ENCODE peak calls at places on chromosomes 4 and X, in five cellular contexts. One of them, this sample, is unnamed.

GRCh38 chr4:122531514-122531913 is 75.0 kb upstream of the IL2 start:
- DNase-seq in mesendoderm: no peak
- DNase-seq in mesenchymal stem cell: no peak
- DNase-seq in IMR-90: no peak
- DNase-seq in H9: no peak
- DNase-seq in this sample: no peak

GRCh38 chr4:52864816-52865215 is 2.7 kb downstream of the RASL11B start:
- DNase-seq in mesendoderm: no peak
- DNase-seq in IMR-90: peak
- DNase-seq in H9: no peak
- DNase-seq in mesenchymal stem cell: no peak
- DNase-seq in this sample: no peak

GRCh38 chr4:102627831-102628523 is 126.8 kb downstream of the NFKB1 start:
- DNase-seq in IMR-90: peak
- DNase-seq in mesendoderm: no peak
- DNase-seq in H9: no peak
- DNase-seq in mesenchymal stem cell: peak
- DNase-seq in this sample: no peak

GRCh38 chr4:89307446-89308160 is at the start of gene GPRIN3:
- DNase-seq in mesenchymal stem cell: peak
- DNase-seq in mesendoderm: peak
- DNase-seq in H9: peak
- DNase-seq in IMR-90: no peak
- DNase-seq in this sample: peak

GRCh38 chrX:11336201-11336600 is 43.0 kb downstream of the AMELX start:
- DNase-seq in IMR-90: no peak
- DNase-seq in mesendoderm: no peak
- DNase-seq in H9: no peak
- DNase-seq in mesenchymal stem cell: no peak
- DNase-seq in this sample: no peak

GRCh38 chr4:7759221-7759620 is 180.4 kb downstream of the AFAP1 start:
- DNase-seq in mesenchymal stem cell: no peak
- DNase-seq in mesendoderm: no peak
- DNase-seq in IMR-90: no peak
- DNase-seq in H9: no peak
- DNase-seq in this sample: no peak

GRCh38 chr4:113828712-113829111 is 67.2 kb upstream of the CAMK2D start:
- DNase-seq in H9: no peak
- DNase-seq in IMR-90: peak
- DNase-seq in mesendoderm: no peak
- DNase-seq in mesenchymal stem cell: no peak
- DNase-seq in this sample: no peak

GRCh38 chr4:58435871-58436270 is 1325.7 kb upstream of the IGFBP7 start:
- DNase-seq in mesenchymal stem cell: no peak
- DNase-seq in H9: no peak
- DNase-seq in IMR-90: no peak
- DNase-seq in mesendoderm: no peak
- DNase-seq in this sample: no peak

GRCh38 chrX:13507893-13508292 is 61.5 kb upstream of the EGFL6 start:
- DNase-seq in H9: no peak
- DNase-seq in mesendoderm: no peak
- DNase-seq in mesenchymal stem cell: no peak
- DNase-seq in IMR-90: no peak
- DNase-seq in this sample: no peak

GRCh38 chr4:156182269-156182668 is 228.6 kb upstream of the CTSO start:
- DNase-seq in mesenchymal stem cell: no peak
- DNase-seq in H9: no peak
- DNase-seq in IMR-90: no peak
- DNase-seq in mesendoderm: no peak
- DNase-seq in this sample: no peak

GRCh38 chrX:150227321-150227860 is 135.7 kb upstream of the MAMLD1 start:
- DNase-seq in H9: no peak
- DNase-seq in IMR-90: no peak
- DNase-seq in mesenchymal stem cell: no peak
- DNase-seq in mesendoderm: no peak
- DNase-seq in this sample: no peak

GRCh38 chrX:35380808-35381700 is 417.1 kb upstream of the MAGEB16 start:
- DNase-seq in H9: no peak
- DNase-seq in IMR-90: peak
- DNase-seq in mesenchymal stem cell: peak
- DNase-seq in mesendoderm: peak
- DNase-seq in this sample: no peak

GRCh38 chr4:40350627-40351227 is 15.6 kb downstream of the CHRNA9 start:
- DNase-seq in H9: no peak
- DNase-seq in IMR-90: no peak
- DNase-seq in mesendoderm: no peak
- DNase-seq in mesenchymal stem cell: no peak
- DNase-seq in this sample: no peak

GRCh38 chrX:1464282-1465131 is 11.8 kb upstream of the ASMTL start:
- DNase-seq in mesendoderm: no peak
- DNase-seq in H9: peak
- DNase-seq in mesenchymal stem cell: no peak
- DNase-seq in IMR-90: no peak
- DNase-seq in this sample: no peak

GRCh38 chrX:109797311-109797975 is 64.4 kb upstream of the ACSL4 start:
- DNase-seq in IMR-90: no peak
- DNase-seq in mesendoderm: no peak
- DNase-seq in mesenchymal stem cell: no peak
- DNase-seq in H9: no peak
- DNase-seq in this sample: no peak

GRCh38 chrX:37993857-37994619 is 12.3 kb upstream of the SYTL5 start:
- DNase-seq in mesendoderm: peak
- DNase-seq in IMR-90: no peak
- DNase-seq in H9: peak
- DNase-seq in mesenchymal stem cell: no peak
- DNase-seq in this sample: peak

GRCh38 chrX:24658421-24658820 is 11.3 kb upstream of the PCYT1B start:
- DNase-seq in mesenchymal stem cell: no peak
- DNase-seq in H9: no peak
- DNase-seq in mesendoderm: no peak
- DNase-seq in IMR-90: no peak
- DNase-seq in this sample: no peak

GRCh38 chr4:140158234-140159030 is 4.4 kb upstream of the MAML3 start:
- DNase-seq in mesenchymal stem cell: no peak
- DNase-seq in IMR-90: peak
- DNase-seq in H9: no peak
- DNase-seq in mesendoderm: no peak
- DNase-seq in this sample: no peak

GRCh38 chr4:19300213-19300612 is 951.5 kb upstream of the SLIT2 start:
- DNase-seq in IMR-90: peak
- DNase-seq in H9: no peak
- DNase-seq in mesendoderm: no peak
- DNase-seq in mesenchymal stem cell: peak
- DNase-seq in this sample: no peak

GRCh38 chr4:83231620-83232056 is 53.0 kb downstream of the COQ2 start:
- DNase-seq in IMR-90: no peak
- DNase-seq in mesendoderm: no peak
- DNase-seq in H9: no peak
- DNase-seq in mesenchymal stem cell: peak
- DNase-seq in this sample: no peak

DNA sequence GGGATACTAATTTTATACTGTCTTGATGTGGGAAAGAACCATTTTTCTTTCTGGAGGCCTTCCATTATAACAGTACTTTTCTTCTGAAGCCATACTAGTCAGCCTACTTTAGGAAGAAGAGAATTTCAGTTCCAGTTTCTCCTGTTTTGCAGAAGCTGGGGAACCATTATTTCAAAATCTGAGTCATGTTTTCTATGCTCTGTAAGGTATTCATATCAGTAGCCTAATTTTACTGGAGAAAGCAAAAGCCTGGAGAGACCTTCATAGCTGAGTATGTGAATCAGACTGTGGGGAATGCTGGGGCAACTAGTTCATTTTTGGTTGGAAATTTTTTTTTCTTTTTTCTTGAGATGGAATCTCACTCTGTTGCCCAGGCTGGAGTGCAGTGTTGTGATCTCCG is 22.4 kb downstream of the AFF1 start:
- DNase-seq in mesendoderm: no peak
- DNase-seq in IMR-90: peak
- DNase-seq in mesenchymal stem cell: peak
- DNase-seq in H9: no peak
- DNase-seq in this sample: no peak
- H3K4me2 ChIP-seq in mesendoderm: no peak
- H3K4me2 ChIP-seq in IMR-90: peak
- H3K4me2 ChIP-seq in mesenchymal stem cell: no peak
- H3K4me2 ChIP-seq in H9: no peak
- H3K4me2 ChIP-seq in this sample: no peak

DNA sequence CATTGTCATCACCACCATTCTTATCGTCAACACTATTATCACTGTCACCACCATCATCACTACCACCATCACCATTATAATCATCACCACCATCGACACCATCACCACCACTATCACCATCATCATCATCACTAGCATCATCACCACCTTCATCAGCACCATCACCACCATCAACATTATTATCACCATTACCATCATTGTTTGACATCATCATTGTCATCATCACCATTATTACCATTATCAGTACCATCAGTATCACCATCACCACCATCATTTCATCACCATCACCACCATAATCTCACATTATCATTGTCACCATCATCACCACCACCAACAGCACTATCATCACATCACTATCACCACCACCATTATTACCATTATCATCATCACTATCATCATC is 47.5 kb upstream of the NKX1-1 start:
- DNase-seq in H9: no peak
- DNase-seq in mesendoderm: no peak
- DNase-seq in IMR-90: no peak
- DNase-seq in mesenchymal stem cell: no peak
- DNase-seq in this sample: no peak
- H2AK5ac ChIP-seq in H9: no peak
- H2AK5ac ChIP-seq in mesendoderm: no peak
- H2AK5ac ChIP-seq in IMR-90: no peak
- H2AK5ac ChIP-seq in mesenchymal stem cell: no peak
- H2AK5ac ChIP-seq in this sample: no peak

GRCh38 chr4:141914746-141915145 is 278.4 kb downstream of the IL15 start:
- DNase-seq in H9: no peak
- DNase-seq in IMR-90: no peak
- DNase-seq in mesendoderm: no peak
- DNase-seq in mesenchymal stem cell: no peak
- DNase-seq in this sample: no peak

GRCh38 chr4:141913928-141914327 is 277.5 kb downstream of the IL15 start:
- DNase-seq in mesenchymal stem cell: no peak
- DNase-seq in IMR-90: peak
- DNase-seq in H9: no peak
- DNase-seq in mesendoderm: no peak
- DNase-seq in this sample: no peak

GRCh38 chr4:141909541-141909940 is 273.2 kb downstream of the IL15 start:
- DNase-seq in H9: no peak
- DNase-seq in IMR-90: no peak
- DNase-seq in mesenchymal stem cell: no peak
- DNase-seq in mesendoderm: no peak
- DNase-seq in this sample: no peak

DNA sequence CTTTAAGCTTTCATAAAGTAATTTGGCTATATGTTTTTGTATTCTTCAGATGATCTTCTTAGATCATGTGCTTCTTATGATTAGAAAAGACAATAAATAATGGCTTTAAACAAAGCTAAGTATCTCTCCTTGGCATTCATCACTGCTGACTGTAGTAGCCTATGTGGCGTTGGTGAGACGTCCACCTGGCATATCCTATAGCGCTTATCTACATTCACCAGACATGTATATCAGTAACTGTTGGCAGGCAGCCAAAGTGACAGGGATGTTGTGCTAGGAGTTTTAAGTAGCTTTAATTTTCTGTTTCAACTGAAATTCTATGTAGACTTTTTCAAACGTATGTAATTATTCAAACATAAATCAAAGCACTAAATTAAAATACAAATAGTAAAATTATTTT is 276.4 kb downstream of the IL15 start:
- DNase-seq in mesenchymal stem cell: no peak
- DNase-seq in H9: no peak
- DNase-seq in mesendoderm: no peak
- DNase-seq in IMR-90: peak
- DNase-seq in this sample: no peak
- H3K4me2 ChIP-seq in mesenchymal stem cell: no peak
- H3K4me2 ChIP-seq in H9: no peak
- H3K4me2 ChIP-seq in mesendoderm: no peak
- H3K4me2 ChIP-seq in IMR-90: no peak
- H3K4me2 ChIP-seq in this sample: no peak

GRCh38 chr4:9980898-9981297 is 40.4 kb downstream of the SLC2A9 start:
- DNase-seq in mesendoderm: no peak
- DNase-seq in mesenchymal stem cell: no peak
- DNase-seq in H9: no peak
- DNase-seq in IMR-90: no peak
- DNase-seq in this sample: no peak
- H2AK5ac ChIP-seq in mesendoderm: no peak
- H2AK5ac ChIP-seq in mesenchymal stem cell: no peak
- H2AK5ac ChIP-seq in H9: no peak
- H2AK5ac ChIP-seq in IMR-90: peak
- H2AK5ac ChIP-seq in this sample: no peak

GRCh38 chr4:120838784-120839183 is 83.7 kb downstream of the PRDM5 start:
- DNase-seq in H9: no peak
- DNase-seq in IMR-90: no peak
- DNase-seq in mesendoderm: no peak
- DNase-seq in mesenchymal stem cell: no peak
- DNase-seq in this sample: no peak
- H3K4me2 ChIP-seq in H9: no peak
- H3K4me2 ChIP-seq in IMR-90: no peak
- H3K4me2 ChIP-seq in mesendoderm: no peak
- H3K4me2 ChIP-seq in mesenchymal stem cell: no peak
- H3K4me2 ChIP-seq in this sample: no peak

DNA sequence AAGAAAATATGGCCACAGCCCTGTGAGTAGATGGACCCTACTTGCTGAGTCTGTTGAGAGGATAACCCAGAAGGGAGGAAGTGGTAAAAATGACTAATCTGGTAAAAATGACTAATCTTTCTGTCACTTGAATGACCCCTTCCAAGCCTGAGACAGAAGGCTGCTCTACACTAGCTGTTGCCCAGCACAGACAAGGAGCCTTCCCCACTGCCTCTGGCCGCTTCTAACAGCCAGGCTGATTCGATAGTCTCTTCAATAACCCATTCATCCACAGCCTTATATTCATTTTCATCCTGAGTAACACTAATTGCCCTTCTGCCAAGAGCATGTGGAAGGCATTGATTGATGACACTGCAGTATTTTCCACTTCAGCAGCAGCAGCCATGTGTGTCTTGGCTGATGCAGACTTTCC is 18.4 kb downstream of the MAGEB17 start:
- DNase-seq in IMR-90: peak
- DNase-seq in mesenchymal stem cell: peak
- DNase-seq in H9: no peak
- DNase-seq in mesendoderm: peak
- DNase-seq in this sample: no peak
- H2AK5ac ChIP-seq in IMR-90: peak
- H2AK5ac ChIP-seq in mesenchymal stem cell: no peak
- H2AK5ac ChIP-seq in H9: peak
- H2AK5ac ChIP-seq in mesendoderm: no peak
- H2AK5ac ChIP-seq in this sample: no peak

GRCh38 chr4:172985552-172985951 is 183.1 kb upstream of the GALNT7 start:
- DNase-seq in H9: no peak
- DNase-seq in mesenchymal stem cell: no peak
- DNase-seq in mesendoderm: no peak
- DNase-seq in IMR-90: no peak
- DNase-seq in this sample: no peak
- H3K4me2 ChIP-seq in H9: no peak
- H3K4me2 ChIP-seq in mesenchymal stem cell: no peak
- H3K4me2 ChIP-seq in mesendoderm: no peak
- H3K4me2 ChIP-seq in IMR-90: no peak
- H3K4me2 ChIP-seq in this sample: no peak